ENCODE peak calls at places on chromosomes 1 and 21, in eight cellular contexts. V, T, H, M, Z, F, J and E are unnamed samples.

GRCh38 chr21:46023126-46023985 is 41.8 kb downstream of the COL6A1 start:
- DNase-seq in F (no peak), Z (no peak), J (no peak), M (no peak), V (no peak), T (no peak), H (no peak), E (no peak)

GRCh38 chr1:109383087-109383779 is 14.5 kb downstream of the SORT1 start:
- DNase-seq in F (no peak), Z (no peak), V (no peak), M (no peak), T (no peak), H (no peak), J (no peak), E (no peak)

GRCh38 chr21:42412636-42412933 is 8.9 kb downstream of the UBASH3A start:
- DNase-seq in M (no peak), F (no peak), J (no peak), T (no peak), Z (no peak), V (no peak), H (no peak), E (no peak)

GRCh38 chr21:43004926-43005325 is 30.6 kb downstream of the PKNOX1 start:
- DNase-seq in M (no peak), H (no peak), F (no peak), T (no peak), Z (no peak), J (peak), V (no peak), E (no peak)

GRCh38 chr21:36803051-36803709 is 104.3 kb downstream of the SIM2 start:
- DNase-seq in H (no peak), J (no peak), V (no peak), M (no peak), F (no peak), Z (no peak), T (no peak), E (no peak)

GRCh38 chr1:212816567-212817278 is 25.0 kb downstream of the TATDN3 start:
- DNase-seq in H (no peak), F (no peak), J (no peak), M (no peak), V (no peak), Z (no peak), T (no peak), E (no peak)

GRCh38 chr1:30029677-30030076 is 693.7 kb downstream of the MATN1 start:
- DNase-seq in Z (no peak), M (no peak), V (no peak), H (no peak), J (no peak), F (no peak), T (no peak), E (no peak)

GRCh38 chr1:222926566-222926965 is 111.7 kb downstream of the DISP1 start:
- DNase-seq in H (no peak), V (peak), M (no peak), J (no peak), F (no peak), Z (no peak), T (peak), E (no peak)

GRCh38 chr1:205248793-205249601 is 21.3 kb downstream of the TMCC2 start:
- DNase-seq in F (no peak), J (peak), Z (no peak), M (no peak), H (no peak), T (no peak), V (peak), E (peak)

GRCh38 chr21:26534517-26534916 is 38.6 kb downstream of the CYYR1 start:
- DNase-seq in J (no peak), V (no peak), F (no peak), T (no peak), M (no peak), Z (no peak), H (no peak), E (no peak)

GRCh38 chr1:209042413-209042812 is 541.1 kb upstream of the CAMK1G start:
- DNase-seq in J (no peak), M (no peak), Z (no peak), T (peak), H (no peak), V (no peak), F (no peak), E (no peak)

GRCh38 chr1:27778022-27778421 is 5.0 kb downstream of the STX12 start:
- DNase-seq in H (no peak), Z (no peak), M (no peak), T (no peak), F (no peak), J (no peak), V (no peak), E (no peak)

GRCh38 chr1:29322861-29323585 is 86.7 kb downstream of the PTPRU start:
- DNase-seq in V (no peak), T (no peak), Z (no peak), M (no peak), F (no peak), H (no peak), J (no peak), E (no peak)

GRCh38 chr1:147189514-147189913 is 17.2 kb upstream of the PRKAB2 start:
- DNase-seq in M (no peak), H (no peak), Z (no peak), T (peak), F (no peak), V (no peak), J (no peak), E (no peak)

GRCh38 chr1:98723574-98723973 is 62.1 kb downstream of the SNX7 start:
- DNase-seq in H (no peak), J (no peak), F (no peak), Z (no peak), M (no peak), T (no peak), V (no peak), E (no peak)

GRCh38 chr1:162536511-162536910 is 25.0 kb upstream of the UAP1 start:
- DNase-seq in H (no peak), V (peak), F (no peak), Z (peak), J (no peak), M (peak), T (no peak), E (no peak)

GRCh38 chr1:17232759-17233661 is 15.9 kb upstream of the PADI3 start:
- DNase-seq in T (peak), J (no peak), H (no peak), V (no peak), F (no peak), M (peak), Z (peak), E (no peak)

GRCh38 chr1:26555550-26555981 is 26.0 kb downstream of the RPS6KA1 start:
- DNase-seq in T (no peak), J (no peak), H (no peak), V (no peak), M (no peak), Z (no peak), F (no peak), E (no peak)

GRCh38 chr1:200035397-200035955 is 8.0 kb downstream of the NR5A2 start:
- DNase-seq in Z (no peak), F (no peak), H (no peak), T (no peak), V (no peak), J (no peak), M (no peak), E (no peak)

GRCh38 chr1:43908858-43909257 is 24.7 kb upstream of the ARTN start:
- DNase-seq in Z (no peak), F (no peak), J (no peak), V (no peak), T (no peak), H (no peak), M (no peak), E (no peak)

GRCh38 chr1:223337174-223337869 is 26.7 kb downstream of the SUSD4 start:
- DNase-seq in M (no peak), V (no peak), J (no peak), Z (no peak), T (no peak), F (no peak), H (no peak), E (no peak)

GRCh38 chr1:248821101-248821500 is 4.6 kb downstream of the SH3BP5L start:
- DNase-seq in T (no peak), M (peak), Z (peak), H (no peak), F (no peak), J (peak), V (no peak), E (no peak)

GRCh38 chr1:114077188-114077587 is 76.5 kb downstream of the SYT6 start:
- DNase-seq in H (no peak), T (no peak), M (no peak), F (no peak), Z (no peak), V (no peak), J (no peak), E (no peak)